ENCODE peak calls at places on chromosome 4, in four cellular contexts. A is mucosa of descending colon, D is endodermal cell, J is left lung. O is an unnamed sample.

GRCh38 chr4:29390921-29391320 is 1329.2 kb upstream of the PCDH7 start:
- DNase-seq in A (no peak), D (no peak), J (no peak), O (no peak)

GRCh38 chr4:138828926-138829325 is 186.7 kb upstream of the NOCT start:
- DNase-seq in A (no peak), D (no peak), J (no peak), O (no peak)

GRCh38 chr4:102449751-102450352 is 51.3 kb upstream of the NFKB1 start:
- DNase-seq in A (no peak), D (peak), J (no peak), O (no peak)

GRCh38 chr4:16852168-16852567 is 46.3 kb downstream of the LDB2 start:
- DNase-seq in A (no peak), D (no peak), J (no peak), O (no peak)

GRCh38 chr4:25271866-25272265 is 38.0 kb downstream of the PI4K2B start:
- DNase-seq in A (no peak), D (no peak), J (no peak), O (no peak)

GRCh38 chr4:105248613-105249012 is 101.9 kb downstream of the TET2 start:
- DNase-seq in A (no peak), D (no peak), J (no peak), O (no peak)

GRCh38 chr4:187444061-187444460 is 551.5 kb upstream of the ZFP42 start:
- DNase-seq in A (no peak), D (no peak), J (no peak), O (no peak)

GRCh38 chr4:113232194-113232593 is 182.7 kb downstream of the ANK2 start:
- DNase-seq in A (no peak), D (no peak), J (no peak), O (no peak)

GRCh38 chr4:163920426-163920825 is 425.9 kb downstream of the TMA16 start:
- DNase-seq in A (no peak), D (no peak), J (no peak), O (no peak)

GRCh38 chr4:76562161-76562560 is 127.1 kb downstream of the SHROOM3 start:
- DNase-seq in A (no peak), D (no peak), J (no peak), O (no peak)

GRCh38 chr4:113339430-113339813 is 290.0 kb downstream of the ANK2 start:
- DNase-seq in A (no peak), D (no peak), J (no peak), O (no peak)

GRCh38 chr4:97845758-97846157 is 297.5 kb downstream of the STPG2 start:
- DNase-seq in A (no peak), D (no peak), J (no peak), O (no peak)

GRCh38 chr4:88623097-88623496 is 30.8 kb downstream of the HERC3 start:
- DNase-seq in A (no peak), D (no peak), J (no peak), O (no peak)

GRCh38 chr4:165294907-165295306 is 32.6 kb upstream of the MSMO1 start:
- DNase-seq in A (no peak), D (no peak), J (no peak), O (no peak)

GRCh38 chr4:16222957-16223527 is 3.2 kb downstream of the TAPT1 start:
- DNase-seq in A (no peak), D (no peak), J (no peak), O (no peak)

GRCh38 chr4:116838609-116839008 is 246.8 kb downstream of the TRAM1L1 start:
- DNase-seq in A (no peak), D (no peak), J (no peak), O (no peak)

GRCh38 chr4:1563768-1564485 is 120.2 kb downstream of the FAM53A start:
- DNase-seq in A (no peak), D (no peak), J (peak), O (no peak)

GRCh38 chr4:81970454-81970853 is 403.3 kb downstream of the HNRNPD start:
- DNase-seq in A (no peak), D (no peak), J (no peak), O (no peak)

GRCh38 chr4:37882665-37883296 is 8.1 kb upstream of the TBC1D1 start:
- DNase-seq in A (no peak), D (no peak), J (no peak), O (no peak)

GRCh38 chr4:73421708-73422457 is 14.1 kb upstream of the AFP start:
- DNase-seq in A (no peak), D (no peak), J (no peak), O (no peak)

GRCh38 chr4:145278341-145279121 is 98.1 kb upstream of the OTUD4 start:
- DNase-seq in A (no peak), D (no peak), J (no peak), O (no peak)

GRCh38 chr4:173990879-173991231 is 292.6 kb downstream of the FBXO8 start:
- DNase-seq in A (peak), D (peak), J (no peak), O (no peak)

GRCh38 chr4:84325625-84326024 is 173.5 kb downstream of the NKX6-1 start:
- DNase-seq in A (no peak), D (no peak), J (no peak), O (no peak)

GRCh38 chr4:41611881-41612871 is 74.2 kb downstream of the LIMCH1 start:
- DNase-seq in A (peak), D (peak), J (no peak), O (no peak)

GRCh38 chr4:72507167-72507566 is 61.9 kb downstream of the ADAMTS3 start:
- DNase-seq in A (no peak), D (no peak), J (no peak), O (no peak)

GRCh38 chr4:48069026-48069425 is 52.5 kb downstream of the NIPAL1 start:
- DNase-seq in A (no peak), D (no peak), J (no peak), O (no peak)

GRCh38 chr4:174255790-174256189 is 27.7 kb downstream of the FBXO8 start:
- DNase-seq in A (no peak), D (no peak), J (peak), O (no peak)

GRCh38 chr4:169117591-169118081 is 107.6 kb upstream of the CBR4 start:
- DNase-seq in A (no peak), D (no peak), J (no peak), O (no peak)

GRCh38 chr4:169116270-169116901 is 106.3 kb upstream of the CBR4 start:
- DNase-seq in A (no peak), D (peak), J (peak), O (no peak)

GRCh38 chr4:169115144-169115896 is 105.3 kb upstream of the CBR4 start:
- DNase-seq in A (peak), D (no peak), J (no peak), O (no peak)

GRCh38 chr4:169115897-169116254 is 105.8 kb upstream of the CBR4 start:
- DNase-seq in A (no peak), D (peak), J (no peak), O (no peak)

DNA sequence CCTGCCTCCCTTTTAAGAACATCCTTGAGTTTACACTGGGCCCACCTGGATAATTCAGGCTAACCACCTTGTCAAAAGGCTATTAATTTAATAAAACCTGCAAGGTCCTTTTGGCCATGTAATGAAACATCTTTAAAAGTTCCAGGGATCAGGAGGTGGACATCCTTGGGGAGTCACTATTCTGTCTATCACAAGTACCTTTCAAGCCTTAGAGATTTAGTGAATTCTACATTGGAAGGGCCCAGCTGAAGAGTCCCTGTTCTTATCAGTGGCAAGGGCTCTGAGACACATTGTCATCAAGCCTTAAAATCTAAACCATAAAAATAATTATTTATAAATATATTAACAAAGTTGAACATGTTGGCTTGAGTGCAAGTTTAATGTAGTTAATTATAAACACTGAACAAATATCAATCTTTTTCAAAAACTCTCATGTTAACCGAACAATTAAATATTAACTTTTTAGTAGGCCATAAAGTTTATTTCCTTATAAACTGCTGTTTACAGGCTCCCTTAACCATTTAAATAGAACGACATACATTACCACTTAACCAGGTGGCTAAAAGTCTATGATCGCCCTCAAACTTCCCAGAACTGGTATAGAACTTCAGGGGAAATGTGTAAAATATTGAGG is 104.4 kb upstream of the CBR4 start:
- DNase-seq in A (no peak), D (no peak), J (no peak), O (no peak)
- TF ChIP-seq CTCF in A (no peak), D (no peak), J (no peak), O (no peak)

DNA sequence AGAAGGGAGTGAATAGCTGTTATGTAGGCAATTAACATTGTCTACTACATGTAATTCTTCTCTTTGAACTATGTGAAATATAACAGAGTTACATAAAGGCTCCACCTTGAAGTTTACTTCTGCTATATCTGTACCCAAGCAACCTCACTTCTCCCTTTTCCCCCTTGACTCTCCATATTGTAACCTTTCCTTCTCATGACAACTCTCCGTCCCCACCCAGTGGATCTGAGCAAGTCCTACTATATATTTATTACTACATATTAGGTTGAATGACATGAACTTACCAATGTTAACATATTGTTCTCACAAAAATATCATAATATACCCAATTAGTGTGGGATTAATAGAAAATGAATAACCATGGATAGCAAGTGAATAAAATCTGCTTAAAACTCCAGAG is 93.2 kb upstream of the ATP8A1 start:
- DNase-seq in A (no peak), D (peak), J (no peak), O (no peak)
- TF ChIP-seq CTCF in A (no peak), D (peak), J (no peak), O (no peak)

DNA sequence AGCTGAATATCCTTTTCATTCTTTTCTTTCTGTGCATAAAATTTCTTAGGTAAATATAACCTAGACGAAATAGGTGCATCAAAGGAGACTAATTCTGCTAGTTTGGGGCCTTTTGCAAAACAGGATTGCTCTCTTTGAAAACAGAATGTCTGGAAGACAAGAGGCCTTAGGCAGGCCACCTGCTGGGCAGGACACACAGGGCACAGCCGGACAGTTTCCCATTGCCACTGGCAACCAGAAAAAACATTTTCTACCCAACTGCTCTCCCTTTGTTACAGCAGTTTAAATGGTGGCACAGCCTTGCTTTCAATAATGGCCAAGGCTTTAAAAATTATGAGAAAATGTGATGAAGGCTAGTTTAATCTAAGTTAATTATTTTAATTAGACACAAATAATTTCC is 600.5 kb downstream of the SPRY1 start:
- DNase-seq in A (no peak), D (no peak), J (no peak), O (no peak)
- TF ChIP-seq CTCF in A (no peak), D (no peak), J (no peak), O (no peak)

GRCh38 chr4:31442236-31442635 is 722.1 kb downstream of the PCDH7 start:
- DNase-seq in A (no peak), D (peak), J (no peak), O (no peak)
- TF ChIP-seq CTCF in A (no peak), D (peak), J (no peak), O (no peak)

GRCh38 chr4:153763404-153763803 is 3.6 kb upstream of the RNF175 start:
- DNase-seq in A (no peak), D (peak), J (no peak), O (no peak)
- TF ChIP-seq CTCF in A (no peak), D (peak), J (no peak), O (no peak)

GRCh38 chr4:118865091-118865708 is 23.5 kb upstream of the SYNPO2 start:
- DNase-seq in A (no peak), D (peak), J (no peak), O (no peak)

GRCh38 chr4:118872181-118872580 is 16.5 kb upstream of the SYNPO2 start:
- DNase-seq in A (no peak), D (no peak), J (no peak), O (no peak)

GRCh38 chr4:118867311-118868067 is 21.2 kb upstream of the SYNPO2 start:
- DNase-seq in A (no peak), D (no peak), J (no peak), O (no peak)

GRCh38 chr4:118869808-118870342 is 18.8 kb upstream of the SYNPO2 start:
- DNase-seq in A (no peak), D (no peak), J (no peak), O (no peak)
- TF ChIP-seq CTCF in A (no peak), D (no peak), J (no peak), O (no peak)

GRCh38 chr4:182862166-182862875 is 54.9 kb downstream of the DCTD start:
- DNase-seq in A (no peak), D (peak), J (no peak), O (no peak)
- TF ChIP-seq CTCF in A (no peak), D (peak), J (no peak), O (no peak)

GRCh38 chr4:121373841-121374240 is 7.0 kb downstream of the QRFPR start:
- DNase-seq in A (no peak), D (no peak), J (no peak), O (no peak)

GRCh38 chr4:121375262-121375661 is 5.6 kb downstream of the QRFPR start:
- DNase-seq in A (no peak), D (no peak), J (no peak), O (no peak)

GRCh38 chr4:121376097-121376496 is 4.7 kb downstream of the QRFPR start:
- DNase-seq in A (no peak), D (no peak), J (no peak), O (no peak)

GRCh38 chr4:121376541-121376940 is 4.3 kb downstream of the QRFPR start:
- DNase-seq in A (no peak), D (no peak), J (peak), O (no peak)

GRCh38 chr4:121370729-121371325 is 10.0 kb downstream of the QRFPR start:
- DNase-seq in A (no peak), D (peak), J (no peak), O (no peak)
- TF ChIP-seq CTCF in A (no peak), D (peak), J (peak), O (no peak)

DNA sequence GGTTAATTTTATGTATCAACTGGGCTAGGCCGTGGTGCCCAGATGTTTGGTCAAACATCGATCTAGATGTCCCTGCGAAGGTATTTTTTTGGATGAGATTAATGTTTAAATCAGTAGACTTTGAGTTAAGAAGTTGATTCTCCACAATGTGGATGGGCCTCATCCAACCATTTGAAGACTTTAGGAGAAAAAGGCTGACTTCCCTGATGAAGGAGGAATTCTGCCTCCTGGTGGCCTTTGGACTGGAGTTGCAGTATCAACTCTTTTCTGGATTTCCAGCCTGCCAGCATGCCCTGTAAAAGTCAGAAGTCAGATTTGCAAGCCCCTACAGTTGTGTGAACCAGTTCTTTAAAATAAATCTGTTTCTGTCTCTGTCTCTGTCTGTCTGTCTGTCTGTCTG is 91.4 kb downstream of the STK32B start:
- DNase-seq in A (no peak), D (peak), J (no peak), O (no peak)
- TF ChIP-seq CTCF in A (no peak), D (peak), J (peak), O (no peak)

GRCh38 chr4:14749910-14750309 is 252.4 kb upstream of the CPEB2 start:
- DNase-seq in A (peak), D (peak), J (no peak), O (no peak)
- TF ChIP-seq CTCF in A (no peak), D (peak), J (peak), O (no peak)

O was measured in activated B cell treated with CpG ODN at 0.5 μM for 24 hours.